ENCODE peak calls at places on chromosomes 16 and 17, in eight cellular contexts. T, O, F, E, I, W, Z and Y are unnamed samples.

GRCh38 chr16:10971560-10971961 is 27.2 kb downstream of the CLEC16A start:
- DNase-seq in Z (peak), O (peak), W (peak), F (peak), T (peak), E (peak), I (peak), Y (peak)

GRCh38 chr17:50541916-50542688 is 4.9 kb upstream of the SPATA20 start:
- DNase-seq in T (no peak), E (peak), Z (peak), W (peak), I (peak), O (peak), F (peak), Y (peak)

GRCh38 chr16:29738514-29738913 is 7.3 kb downstream of the C16orf54 start:
- DNase-seq in F (no peak), T (no peak), O (no peak), Z (no peak), E (no peak), I (no peak), W (no peak), Y (no peak)

GRCh38 chr17:17750881-17751280 is 69.6 kb downstream of the RAI1 start:
- DNase-seq in Z (no peak), F (no peak), O (no peak), T (no peak), I (no peak), E (no peak), W (no peak), Y (no peak)

GRCh38 chr17:77749316-77749715 is 209.2 kb upstream of the TNRC6C start:
- DNase-seq in W (no peak), E (no peak), T (no peak), I (no peak), O (no peak), F (no peak), Z (no peak), Y (no peak)

GRCh38 chr17:44198721-44199552 is 747 bp downstream of the ATXN7L3 start:
- DNase-seq in Z (no peak), E (peak), W (peak), T (no peak), F (peak), I (peak), O (peak), Y (peak)

GRCh38 chr16:53159781-53160436 is 105.1 kb downstream of the CHD9 start:
- DNase-seq in I (no peak), E (no peak), F (peak), W (peak), T (peak), Z (no peak), O (peak), Y (no peak)

GRCh38 chr17:14744716-14745115 is 443.8 kb downstream of the HS3ST3B1 start:
- DNase-seq in O (no peak), F (peak), E (no peak), W (no peak), Z (no peak), T (no peak), I (no peak), Y (no peak)

GRCh38 chr17:4577386-4577993 is 6.8 kb upstream of the SMTNL2 start:
- DNase-seq in E (no peak), W (no peak), O (no peak), Z (no peak), F (no peak), T (no peak), I (no peak), Y (no peak)

GRCh38 chr17:50609376-50610074 is 25.2 kb upstream of the ABCC3 start:
- DNase-seq in I (no peak), T (no peak), W (no peak), Z (no peak), F (no peak), O (no peak), E (no peak), Y (no peak)

GRCh38 chr16:17083628-17084027 is 387.1 kb downstream of the XYLT1 start:
- DNase-seq in O (no peak), F (no peak), E (no peak), W (no peak), I (no peak), T (no peak), Z (no peak), Y (no peak)

GRCh38 chr16:86722970-86723369 is 144.6 kb downstream of the FOXL1 start:
- DNase-seq in W (no peak), E (no peak), O (no peak), Z (no peak), T (no peak), F (no peak), I (no peak), Y (no peak)

GRCh38 chr17:48471807-48472484 is 41.9 kb upstream of the SKAP1 start:
- DNase-seq in E (no peak), I (no peak), F (no peak), W (no peak), Z (no peak), O (peak), T (no peak), Y (no peak)

GRCh38 chr17:48472485-48473281 is 42.7 kb upstream of the SKAP1 start:
- DNase-seq in O (peak), Z (no peak), I (no peak), F (peak), W (no peak), T (peak), E (no peak), Y (no peak)

GRCh38 chr17:48468299-48468698 is 38.3 kb upstream of the SKAP1 start:
- DNase-seq in W (no peak), E (no peak), F (no peak), Z (no peak), T (no peak), I (no peak), O (no peak), Y (no peak)

GRCh38 chr17:48469227-48469626 is 39.2 kb upstream of the SKAP1 start:
- DNase-seq in E (no peak), Z (no peak), O (no peak), W (no peak), T (no peak), I (no peak), F (no peak), Y (no peak)

DNA sequence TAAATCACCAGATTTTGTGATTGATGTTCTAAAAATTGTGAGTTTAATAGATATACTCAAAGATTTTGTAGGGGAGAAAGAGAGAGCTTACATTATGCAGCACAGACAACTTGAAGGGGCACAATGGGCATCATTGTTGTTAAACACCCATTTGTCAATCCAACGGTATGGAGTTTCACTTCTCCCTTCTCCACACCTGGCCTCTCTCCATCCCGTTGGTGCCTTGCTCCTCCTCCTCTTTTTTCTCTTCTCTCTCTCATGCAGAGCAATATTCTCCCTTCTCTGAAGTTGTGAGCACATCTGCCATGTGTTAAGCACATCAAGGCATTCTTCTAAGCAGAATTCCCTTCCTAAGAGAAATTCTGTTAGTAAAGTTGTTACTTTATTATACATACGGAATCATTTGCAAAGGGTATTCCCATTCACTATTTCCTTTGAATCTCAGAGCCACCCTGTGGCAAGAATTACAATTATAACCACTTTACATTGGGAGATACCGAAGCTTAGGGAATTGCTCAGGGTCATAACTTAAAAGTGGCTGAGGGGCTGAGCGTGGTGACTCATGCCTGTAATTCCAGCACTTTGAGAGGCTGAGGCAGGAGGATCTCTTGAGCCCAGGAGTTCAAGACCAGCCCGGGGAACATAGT is 40.5 kb upstream of the SKAP1 start:
- DNase-seq in F (peak), O (no peak), T (no peak), E (no peak), Z (no peak), I (no peak), W (no peak), Y (no peak)
- TF ChIP-seq CTCF in F (peak), O (no peak), T (no peak), E (no peak), Z (peak), I (no peak), W (no peak), Y (no peak)

GRCh38 chr16:67942200-67942509 is 1.8 kb downstream of the LCAT start:
- DNase-seq in W (no peak), E (peak), F (no peak), I (no peak), Z (peak), T (no peak), O (peak), Y (peak)
- TF ChIP-seq CTCF in W (peak), E (peak), F (peak), I (peak), Z (peak), T (peak), O (peak), Y (peak)

DNA sequence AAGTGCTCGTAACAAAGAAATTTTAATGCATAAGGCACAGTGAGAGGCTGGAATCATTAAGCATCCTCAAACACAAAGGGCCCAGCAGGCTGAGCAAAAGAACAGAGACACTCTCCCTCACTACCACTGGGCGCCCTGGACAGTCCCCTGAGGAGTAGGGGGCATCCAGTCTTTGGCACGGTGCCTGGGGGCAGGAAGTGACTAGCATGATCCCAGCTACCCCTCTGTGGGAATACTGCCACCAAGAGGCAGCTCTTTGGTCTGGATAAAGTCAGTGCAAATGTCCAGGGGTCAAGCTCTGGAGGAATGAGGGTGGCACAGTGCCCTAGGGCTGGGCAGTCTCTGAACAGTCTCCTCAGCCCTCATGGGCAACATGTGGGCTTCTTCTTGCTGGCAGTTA is 2.6 kb upstream of the PROCA1 start:
- DNase-seq in T (no peak), F (no peak), E (no peak), I (no peak), W (no peak), O (no peak), Z (no peak), Y (no peak)
- TF ChIP-seq CTCF in T (no peak), F (peak), E (no peak), I (no peak), W (no peak), O (no peak), Z (no peak), Y (no peak)

DNA sequence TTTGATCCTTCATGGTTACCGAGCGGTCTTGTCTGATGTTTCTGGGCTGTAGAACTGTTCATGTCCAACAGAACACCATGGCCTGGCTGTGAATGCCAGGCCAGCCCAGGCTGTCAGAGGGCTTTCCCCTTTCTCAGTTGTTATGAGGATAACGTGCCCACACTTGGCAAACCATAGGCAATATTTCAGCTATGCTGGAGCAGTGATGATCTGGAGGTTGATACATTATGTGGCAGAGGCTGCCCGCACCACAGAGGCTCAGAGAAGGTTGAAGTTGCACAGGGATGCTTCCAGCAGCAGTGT is 92.9 kb downstream of the C16orf78 start:
- DNase-seq in T (no peak), W (no peak), E (no peak), I (no peak), F (no peak), Z (no peak), O (no peak), Y (no peak)
- TF ChIP-seq CTCF in T (no peak), W (no peak), E (no peak), I (no peak), F (no peak), Z (no peak), O (no peak), Y (no peak)

DNA sequence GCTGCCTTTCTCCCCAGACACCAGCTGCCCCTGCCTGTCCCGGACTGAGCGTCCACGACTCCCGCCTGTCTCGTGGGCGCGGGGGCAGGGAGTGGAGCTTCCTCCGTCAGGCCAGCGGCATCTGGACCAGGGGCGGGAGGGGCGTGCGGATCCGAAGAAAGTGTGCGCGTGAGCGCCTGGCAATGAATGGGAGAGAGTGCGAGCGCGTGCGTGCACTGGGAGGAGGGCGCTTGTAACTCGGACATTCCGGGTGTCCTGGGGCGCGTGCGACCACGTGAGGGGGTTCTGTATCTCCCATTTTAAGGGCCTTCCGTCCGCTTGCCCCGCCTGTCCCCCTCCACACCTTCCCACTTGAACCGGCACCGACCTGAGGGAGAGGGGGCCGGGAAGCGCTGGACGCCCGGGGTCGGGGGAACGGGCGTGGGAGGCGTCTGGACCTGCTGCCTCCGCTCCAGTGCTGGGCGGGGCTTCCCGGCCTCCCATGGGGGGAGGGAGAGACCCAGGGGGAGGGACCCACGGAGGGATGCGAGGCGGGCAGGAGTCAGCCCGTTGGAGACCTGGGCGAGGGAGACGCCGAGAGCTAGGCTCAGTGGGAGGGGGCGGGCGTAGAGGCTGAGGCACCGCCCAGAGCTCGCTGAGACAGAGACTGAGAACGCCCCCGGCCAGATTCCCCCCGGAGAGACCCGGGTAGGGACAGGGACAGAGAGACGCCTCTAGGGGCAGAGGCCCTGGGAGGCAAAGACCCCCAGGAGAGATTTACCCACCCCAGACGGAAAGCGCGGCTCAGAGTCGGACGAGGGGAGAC is at the start of gene KREMEN2:
- DNase-seq in F (no peak), O (peak), W (peak), E (no peak), I (no peak), Z (no peak), T (no peak), Y (peak)
- TF ChIP-seq CTCF in F (no peak), O (no peak), W (no peak), E (no peak), I (no peak), Z (no peak), T (no peak), Y (peak)